ENCODE peak calls at places on chromosomes 6 and 20, in nine cellular contexts. X is right lobe of liver, Q is uterus, K is IMR-90, V is stomach, O is lower leg skin, G is spleen, T is heart left ventricle, Z is body of pancreas. S is an unnamed sample.

GRCh38 chr20:50911030-50911429 is 20.2 kb downstream of the ADNP start:
- DNase-seq in G (no peak), Z (no peak), K (peak; percentile 85), X (no peak), T (no peak), Q (no peak), O (no peak), V (no peak), S (no peak)

GRCh38 chr20:25061103-25061799 is 3.3 kb upstream of the ACSS1 start:
- DNase-seq in G (peak; percentile 43), K (no peak), T (no peak), O (peak; percentile 48), Q (no peak), Z (peak; percentile 76), X (peak; percentile 62), V (peak; percentile 68), S (no peak)

GRCh38 chr20:48359692-48360337 is 468.0 kb downstream of the PREX1 start:
- DNase-seq in Z (no peak), V (no peak), X (no peak), Q (no peak), K (no peak), T (no peak), G (peak; percentile 87), O (no peak), S (no peak)

GRCh38 chr6:2038096-2038495 is 207.3 kb downstream of the GMDS start:
- DNase-seq in X (no peak), Q (no peak), G (no peak), T (no peak), K (peak; percentile 37), V (peak; percentile 36), O (no peak), Z (no peak), S (no peak)

GRCh38 chr6:93165850-93166249 is 253.5 kb downstream of the EPHA7 start:
- DNase-seq in X (no peak), G (no peak), O (no peak), V (no peak), Q (no peak), Z (no peak), T (no peak), K (no peak), S (no peak)

GRCh38 chr6:21826460-21826859 is 232.9 kb downstream of the SOX4 start:
- DNase-seq in Z (no peak), K (no peak), O (no peak), G (no peak), T (no peak), V (no peak), X (no peak), Q (no peak), S (no peak)

GRCh38 chr6:69349776-69350175 is 447.0 kb downstream of the LMBRD1 start:
- DNase-seq in T (peak; percentile 70), Q (no peak), Z (no peak), O (no peak), V (no peak), G (no peak), K (no peak), X (no peak), S (no peak)

GRCh38 chr6:168637853-168638252 is 196.9 kb downstream of the SMOC2 start:
- DNase-seq in X (no peak), K (no peak), V (no peak), G (no peak), Z (no peak), O (no peak), Q (no peak), T (no peak), S (no peak)

DNA sequence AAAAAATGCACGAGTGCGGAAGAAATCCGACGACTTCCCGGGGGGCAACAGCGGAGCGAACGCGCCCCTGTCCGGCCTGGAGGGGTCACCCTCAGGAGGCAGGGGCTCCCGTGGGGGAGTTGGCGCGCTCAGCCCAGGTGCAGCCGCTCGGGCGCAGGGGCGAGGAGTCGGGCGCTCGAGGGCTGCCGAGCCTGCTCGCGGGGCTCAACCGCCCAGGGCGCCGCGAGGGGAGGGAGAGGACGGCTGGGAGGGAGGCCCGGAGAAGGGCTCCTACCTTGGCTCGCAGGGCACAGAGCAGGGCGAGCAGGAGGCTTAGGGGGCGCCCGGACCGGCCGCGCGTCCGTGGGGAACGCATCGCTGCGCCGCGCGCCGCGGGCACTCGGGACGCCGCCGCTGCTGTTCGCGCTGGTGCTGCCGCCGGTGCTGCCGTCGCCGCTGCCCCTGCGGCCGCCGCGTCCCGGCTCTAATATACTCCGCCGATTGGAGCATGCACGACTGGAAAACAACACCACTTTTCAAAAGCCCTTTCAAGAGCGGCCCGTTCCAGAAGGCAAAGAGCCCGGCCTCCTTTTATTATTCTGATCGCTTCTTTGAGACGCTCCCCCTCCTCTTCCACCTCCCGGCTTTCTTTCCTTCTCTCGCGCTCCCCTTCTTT is 496 bp downstream of the JAG1 start:
- DNase-seq in V (peak; percentile 42), G (peak; percentile 87), K (no peak), O (no peak), Q (peak; percentile 40), X (peak; percentile 63), T (peak; percentile 37), Z (peak; percentile 40), S (no peak)
- TF ChIP-seq CTCF in V (no peak), G (no peak), K (no peak), O (no peak), Q (no peak), X (no peak), T (no peak), Z (no peak), S (no peak)

GRCh38 chr6:78500299-78501089 is 366.9 kb upstream of the IRAK1BP1 start:
- DNase-seq in K (no peak), X (no peak), T (no peak), O (no peak), V (no peak), Q (no peak), G (no peak), Z (no peak), S (no peak)

GRCh38 chr6:78511019-78511418 is 356.3 kb upstream of the IRAK1BP1 start:
- DNase-seq in K (no peak), X (no peak), Z (no peak), O (no peak), V (no peak), G (no peak), Q (no peak), T (no peak), S (no peak)

GRCh38 chr6:78502386-78502887 is 364.9 kb upstream of the IRAK1BP1 start:
- DNase-seq in T (no peak), O (no peak), X (no peak), V (no peak), K (no peak), Z (no peak), G (no peak), Q (no peak), S (no peak)

DNA sequence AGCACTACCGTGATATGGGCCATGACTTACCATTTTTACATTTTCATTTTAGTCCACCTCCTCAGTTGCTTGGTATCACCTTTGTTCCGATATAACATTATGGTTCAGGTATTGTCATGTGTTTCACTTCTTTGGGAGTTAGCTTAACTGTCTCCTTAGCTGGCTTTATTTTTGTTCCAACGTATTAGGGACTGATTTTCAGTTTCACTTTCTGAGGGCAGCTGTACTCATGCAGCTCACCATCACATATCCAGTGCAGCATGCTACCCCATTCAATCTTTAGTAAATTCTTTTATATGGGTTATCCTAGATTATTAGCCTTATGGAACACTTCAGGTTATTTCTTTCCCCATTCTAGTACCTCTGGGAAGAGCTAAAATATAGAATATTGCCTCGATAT is 362.2 kb upstream of the IRAK1BP1 start:
- DNase-seq in V (no peak), T (no peak), G (no peak), X (no peak), O (no peak), K (no peak), Q (no peak), Z (no peak), S (no peak)
- H3K4me3 ChIP-seq in V (no peak overlapping the region), T (no peak overlapping the region), G (no peak overlapping the region), X (no peak overlapping the region), O (no peak overlapping the region), K (peak overlapping the region; percentile 52), Q (no peak overlapping the region), Z (no peak overlapping the region), S (no peak overlapping the region)

GRCh38 chr6:28158318-28158717 is 16.6 kb downstream of the ZKSCAN8 start:
- DNase-seq in O (no peak), X (no peak), G (no peak), Z (no peak), K (no peak), T (no peak), Q (no peak), V (no peak), S (no peak)

GRCh38 chr6:28165566-28165965 is 23.9 kb downstream of the ZKSCAN8 start:
- DNase-seq in V (no peak), X (no peak), G (no peak), T (no peak), O (no peak), Z (no peak), K (no peak), Q (no peak), S (no peak)

GRCh38 chr6:28159029-28159607 is 17.4 kb downstream of the ZKSCAN8 start:
- DNase-seq in O (no peak), X (no peak), K (no peak), Q (no peak), G (no peak), Z (no peak), V (no peak), T (no peak), S (no peak)

GRCh38 chr6:28160233-28160632 is 18.6 kb downstream of the ZKSCAN8 start:
- DNase-seq in X (no peak), G (no peak), Q (no peak), V (no peak), K (no peak), T (no peak), O (no peak), Z (no peak), S (no peak)

DNA sequence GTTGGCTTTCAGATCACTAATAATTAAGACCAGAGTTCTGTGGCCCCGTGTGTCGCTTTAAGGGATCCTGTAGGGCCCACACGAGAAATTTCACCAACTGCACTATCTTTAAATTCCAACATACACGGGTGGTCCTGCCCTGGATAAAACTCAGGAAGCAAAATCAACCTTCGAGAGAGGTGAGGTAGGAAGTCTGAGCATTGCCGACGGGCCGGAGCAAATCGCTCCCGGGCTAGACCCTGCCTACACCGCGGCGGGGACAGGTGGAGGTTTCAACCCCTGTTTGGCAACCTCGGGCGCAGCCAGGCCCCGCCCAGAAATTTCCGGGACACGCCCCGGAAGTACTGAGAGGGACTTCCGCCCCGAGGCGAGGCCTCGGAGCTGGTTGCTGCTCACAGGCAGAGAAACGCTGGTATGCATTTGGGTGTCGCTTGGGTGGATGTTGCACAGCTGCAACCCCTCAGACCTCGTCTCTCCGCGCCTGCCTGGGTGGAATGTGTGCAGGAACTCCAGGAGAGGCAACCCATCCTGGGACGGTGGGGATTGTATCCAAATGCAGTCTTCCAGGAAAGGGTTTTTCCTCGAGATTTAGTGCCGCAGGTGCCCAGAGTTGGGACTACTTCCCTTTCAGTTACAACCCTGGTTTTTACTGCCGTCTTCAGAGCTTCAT is 19.9 kb downstream of the ZKSCAN8 start:
- DNase-seq in X (peak; percentile 74), K (peak; percentile 68), V (peak; percentile 59), Z (peak; percentile 71), G (peak; percentile 96), O (peak; percentile 87), Q (peak; percentile 44), T (peak; percentile 71), S (peak; percentile 92)
- TF ChIP-seq POLR2A in X (no peak), K (peak; percentile 37), V (no peak), Z (no peak), G (no peak), O (no peak), Q (no peak), T (no peak), S (no peak)

GRCh38 chr6:107658920-107659879 is 164.9 kb downstream of the SCML4 start:
- DNase-seq in G (no peak), Z (no peak), K (peak; percentile 69), X (no peak), V (no peak), Q (no peak), T (no peak), O (no peak), S (no peak)

GRCh38 chr6:107656883-107657282 is 167.0 kb downstream of the SOBP start:
- DNase-seq in K (no peak), V (no peak), G (no peak), Z (no peak), X (no peak), O (no peak), T (no peak), Q (no peak), S (no peak)

GRCh38 chr6:107657373-107657754 is 166.7 kb downstream of the SCML4 start:
- DNase-seq in Q (no peak), O (no peak), K (no peak), V (no peak), X (no peak), T (no peak), Z (no peak), G (no peak), S (no peak)

GRCh38 chr6:107656381-107656780 is 166.5 kb downstream of the SOBP start:
- DNase-seq in G (no peak), X (no peak), K (peak; percentile 41), O (no peak), T (no peak), V (no peak), Q (no peak), Z (no peak), S (no peak)

DNA sequence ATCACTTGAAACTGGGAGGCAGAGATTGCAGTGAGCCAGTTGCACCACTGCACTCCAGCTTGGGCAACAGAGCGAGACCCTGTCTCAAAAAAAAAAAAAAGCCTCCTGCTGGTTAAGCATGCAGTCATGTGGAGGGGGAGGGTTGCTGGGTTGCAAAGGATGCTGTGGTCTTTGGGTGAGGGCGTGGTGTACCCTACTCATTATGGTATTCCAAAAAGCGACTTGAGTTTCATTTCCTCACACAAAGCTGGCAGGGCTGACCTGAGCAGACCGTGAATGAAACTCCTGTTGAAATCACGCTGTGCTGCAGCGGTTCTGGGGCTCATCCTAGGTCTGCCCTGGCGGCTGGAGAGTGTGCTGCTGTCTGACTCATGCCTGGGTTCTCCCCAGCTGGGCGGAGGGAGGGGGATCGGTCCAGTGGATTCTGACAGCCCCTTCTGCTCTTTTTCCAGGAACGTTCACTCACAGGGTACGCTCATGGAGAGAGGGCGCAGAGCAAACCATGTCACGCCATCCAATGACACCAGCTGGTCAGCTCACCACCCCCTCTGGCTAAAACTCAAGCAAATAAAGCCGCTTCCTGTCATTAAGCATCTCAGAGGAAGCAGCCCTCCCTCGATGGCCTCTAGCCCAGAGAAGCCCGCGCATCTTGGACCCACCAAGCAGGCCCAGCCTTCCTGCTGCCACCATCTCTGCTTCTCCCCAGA is 166.2 kb downstream of the SCML4 start:
- DNase-seq in X (no peak), Q (peak; percentile 39), T (peak; percentile 60), Z (no peak), K (peak; percentile 86), O (no peak), G (peak; percentile 90), V (peak; percentile 39), S (no peak)
- TF ChIP-seq CTCF in X (no peak), Q (no peak), T (no peak), Z (no peak), K (peak; percentile 48), O (no peak), G (peak; percentile 34), V (no peak), S (no peak)